ENCODE peak calls at places on chromosomes 6 and 20, in four cellular contexts. One of them, this sample, is unnamed.

GRCh38 chr20:19254956-19255355 is 42.5 kb downstream of the SLC24A3 start:
- DNase-seq in CD4-positive, alpha-beta T cell: no peak
- DNase-seq in fibroblast of the aortic adventitia: no peak
- DNase-seq in PC-9: no peak
- DNase-seq in this sample: no peak

GRCh38 chr6:53728570-53729194 is 63.1 kb upstream of the KLHL31 start:
- DNase-seq in CD4-positive, alpha-beta T cell: peak
- DNase-seq in fibroblast of the aortic adventitia: peak
- DNase-seq in PC-9: peak
- DNase-seq in this sample: peak

GRCh38 chr6:16236648-16237199 is 1.7 kb upstream of the GMPR start:
- DNase-seq in CD4-positive, alpha-beta T cell: no peak
- DNase-seq in fibroblast of the aortic adventitia: peak
- DNase-seq in PC-9: no peak
- DNase-seq in this sample: no peak

GRCh38 chr6:169591616-169592015 is 110.2 kb downstream of the WDR27 start:
- DNase-seq in CD4-positive, alpha-beta T cell: no peak
- DNase-seq in fibroblast of the aortic adventitia: no peak
- DNase-seq in PC-9: no peak
- DNase-seq in this sample: no peak

GRCh38 chr6:167580512-167580911 is 246.2 kb upstream of the AFDN start:
- DNase-seq in CD4-positive, alpha-beta T cell: no peak
- DNase-seq in fibroblast of the aortic adventitia: no peak
- DNase-seq in PC-9: no peak
- DNase-seq in this sample: no peak

GRCh38 chr6:101650402-101651100 is 257.0 kb downstream of the GRIK2 start:
- DNase-seq in CD4-positive, alpha-beta T cell: no peak
- DNase-seq in fibroblast of the aortic adventitia: no peak
- DNase-seq in PC-9: no peak
- DNase-seq in this sample: no peak

GRCh38 chr6:137767931-137768690 is 98.9 kb upstream of the TNFAIP3 start:
- DNase-seq in CD4-positive, alpha-beta T cell: no peak
- DNase-seq in fibroblast of the aortic adventitia: peak
- DNase-seq in PC-9: no peak
- DNase-seq in this sample: no peak

GRCh38 chr6:159969921-159970320 is 1.0 kb downstream of the IGF2R start:
- DNase-seq in CD4-positive, alpha-beta T cell: no peak
- DNase-seq in fibroblast of the aortic adventitia: peak
- DNase-seq in PC-9: peak
- DNase-seq in this sample: peak

GRCh38 chr20:49278817-49279676 is 1.2 kb upstream of the ZNFX1 start:
- DNase-seq in CD4-positive, alpha-beta T cell: no peak
- DNase-seq in fibroblast of the aortic adventitia: no peak
- DNase-seq in PC-9: peak
- DNase-seq in this sample: no peak

GRCh38 chr20:23419995-23420901 is 1.0 kb downstream of the NAPB start:
- DNase-seq in CD4-positive, alpha-beta T cell: peak
- DNase-seq in fibroblast of the aortic adventitia: peak
- DNase-seq in PC-9: peak
- DNase-seq in this sample: peak

GRCh38 chr20:12113468-12114371 is 196.0 kb downstream of the BTBD3 start:
- DNase-seq in CD4-positive, alpha-beta T cell: no peak
- DNase-seq in fibroblast of the aortic adventitia: peak
- DNase-seq in PC-9: no peak
- DNase-seq in this sample: peak

GRCh38 chr6:31557443-31558317 is 10.3 kb downstream of the NFKBIL1 start:
- DNase-seq in CD4-positive, alpha-beta T cell: no peak
- DNase-seq in fibroblast of the aortic adventitia: no peak
- DNase-seq in PC-9: no peak
- DNase-seq in this sample: no peak

GRCh38 chr20:1816384-1817381 is 78.5 kb upstream of the SIRPA start:
- DNase-seq in CD4-positive, alpha-beta T cell: no peak
- DNase-seq in fibroblast of the aortic adventitia: peak
- DNase-seq in PC-9: no peak
- DNase-seq in this sample: no peak

GRCh38 chr6:24949020-24949569 is 13.3 kb upstream of the RIPOR2 start:
- DNase-seq in CD4-positive, alpha-beta T cell: peak
- DNase-seq in fibroblast of the aortic adventitia: no peak
- DNase-seq in PC-9: no peak
- DNase-seq in this sample: no peak

GRCh38 chr6:159728552-159728951 is 1.2 kb downstream of the WTAP start:
- DNase-seq in CD4-positive, alpha-beta T cell: no peak
- DNase-seq in fibroblast of the aortic adventitia: peak
- DNase-seq in PC-9: no peak
- DNase-seq in this sample: no peak

GRCh38 chr20:37980876-37981275 is 52.4 kb downstream of the TTI1 start:
- DNase-seq in CD4-positive, alpha-beta T cell: no peak
- DNase-seq in fibroblast of the aortic adventitia: no peak
- DNase-seq in PC-9: no peak
- DNase-seq in this sample: no peak

GRCh38 chr6:15715060-15715459 is 52.2 kb upstream of the DTNBP1 start:
- DNase-seq in CD4-positive, alpha-beta T cell: no peak
- DNase-seq in fibroblast of the aortic adventitia: peak
- DNase-seq in PC-9: no peak
- DNase-seq in this sample: no peak

GRCh38 chr6:78561015-78561414 is 306.3 kb upstream of the IRAK1BP1 start:
- DNase-seq in CD4-positive, alpha-beta T cell: no peak
- DNase-seq in fibroblast of the aortic adventitia: no peak
- DNase-seq in PC-9: no peak
- DNase-seq in this sample: no peak

GRCh38 chr6:106617302-106617701 is 12.0 kb downstream of the RTN4IP1 start:
- DNase-seq in CD4-positive, alpha-beta T cell: no peak
- DNase-seq in fibroblast of the aortic adventitia: no peak
- DNase-seq in PC-9: no peak
- DNase-seq in this sample: no peak

GRCh38 chr20:45892049-45892816 is 1.1 kb downstream of the CTSA start:
- DNase-seq in CD4-positive, alpha-beta T cell: no peak
- DNase-seq in fibroblast of the aortic adventitia: peak
- DNase-seq in PC-9: peak
- DNase-seq in this sample: peak

GRCh38 chr6:138997136-138997535 is 9.1 kb upstream of the REPS1 start:
- DNase-seq in CD4-positive, alpha-beta T cell: no peak
- DNase-seq in fibroblast of the aortic adventitia: no peak
- DNase-seq in PC-9: no peak
- DNase-seq in this sample: no peak

GRCh38 chr6:13712485-13712990 is 903 bp upstream of the RANBP9 start:
- DNase-seq in CD4-positive, alpha-beta T cell: no peak
- DNase-seq in fibroblast of the aortic adventitia: peak
- DNase-seq in PC-9: no peak
- DNase-seq in this sample: no peak

GRCh38 chr6:84280030-84280429 is 52.6 kb upstream of the CEP162 start:
- DNase-seq in CD4-positive, alpha-beta T cell: no peak
- DNase-seq in fibroblast of the aortic adventitia: no peak
- DNase-seq in PC-9: no peak
- DNase-seq in this sample: no peak

GRCh38 chr6:84762941-84763396 is 1.4 kb downstream of the TBX18 start:
- DNase-seq in CD4-positive, alpha-beta T cell: no peak
- DNase-seq in fibroblast of the aortic adventitia: no peak
- DNase-seq in PC-9: no peak
- DNase-seq in this sample: peak

GRCh38 chr6:135267085-135267484 is 86.0 kb downstream of the MYB start:
- DNase-seq in CD4-positive, alpha-beta T cell: no peak
- DNase-seq in fibroblast of the aortic adventitia: no peak
- DNase-seq in PC-9: no peak
- DNase-seq in this sample: peak